ENCODE peak calls at places on chromosomes 12 and 14, in six cellular contexts. N is epithelial cell of proximal tubule, J is esophagus squamous epithelium, M is AG09309, E is HFF-Myc, A is fibroblast of mammary gland. D is an unnamed sample.
A peak's percentile ranks its signal among the peaks of the same experiment; 100 is the strongest.

GRCh38 chr12:132490481-132491348 is 764 bp downstream of the FBRSL1 start:
- DNase-seq in A (peak; percentile 32), E (no peak), M (no peak), N (no peak), J (no peak), D (no peak)

GRCh38 chr14:99127651-99128167 is 144.3 kb downstream of the BCL11B start:
- DNase-seq in J (no peak), M (no peak), E (no peak), A (no peak), N (no peak), D (no peak)

GRCh38 chr12:90978117-90978770 is 23.3 kb upstream of the CCER1 start:
- DNase-seq in E (peak; percentile 86), M (peak; percentile 78), J (no peak), A (peak; percentile 85), N (no peak), D (no peak)

GRCh38 chr12:62899568-62900390 is 35.2 kb downstream of the PPM1H start:
- DNase-seq in A (no peak), N (no peak), E (no peak), J (no peak), M (no peak), D (no peak)

GRCh38 chr12:66154776-66155175 is 15.0 kb downstream of the TMBIM4 start:
- DNase-seq in M (no peak), J (no peak), N (no peak), E (no peak), A (peak; percentile 75), D (no peak)

GRCh38 chr12:52795694-52796428 is at the start of gene KRT3:
- DNase-seq in J (no peak), M (no peak), A (no peak), E (no peak), N (no peak), D (no peak)

GRCh38 chr12:109900752-109901580 is 892 bp downstream of the TCHP start:
- DNase-seq in M (no peak), N (no peak), A (peak; percentile 6), E (no peak), J (no peak), D (no peak)

GRCh38 chr14:103121846-103122577 is 1.2 kb upstream of the TNFAIP2 start:
- DNase-seq in A (peak; percentile 90), N (no peak), M (no peak), J (no peak), E (no peak), D (peak; percentile 94)

GRCh38 chr12:89768586-89769482 is 60.2 kb upstream of the ATP2B1 start:
- DNase-seq in J (no peak), E (peak; percentile 90), N (peak; percentile 84), M (peak; percentile 97), A (peak; percentile 99), D (no peak)

GRCh38 chr14:99393059-99393655 is 87.5 kb downstream of the SETD3 start:
- DNase-seq in E (no peak), M (no peak), J (no peak), N (no peak), A (peak; percentile 38), D (no peak)

GRCh38 chr12:64320611-64321010 is 69.9 kb downstream of the C12orf56 start:
- DNase-seq in N (no peak), E (no peak), M (no peak), A (no peak), J (no peak), D (no peak)

GRCh38 chr14:76918751-76919421 is 92.7 kb downstream of the LRRC74A start:
- DNase-seq in N (peak; percentile 93), J (no peak), A (peak; percentile 98), M (peak; percentile 96), E (peak; percentile 93), D (peak; percentile 98)
- TF ChIP-seq CTCF in N (peak; percentile 35), J (peak; percentile 7), A (no peak), M (no peak), E (no peak), D (peak; percentile 11)

GRCh38 chr14:50668008-50668851 is at the start of gene SAV1:
- DNase-seq in J (no peak), N (peak; percentile 63), A (peak; percentile 83), M (peak; percentile 55), E (no peak), D (peak; percentile 83)
- H3K4me3 ChIP-seq in J (peak within 1 kb of the TSS; percentile 59), N (peak within 1 kb of the TSS; percentile 77), A (peak within 1 kb of the TSS; percentile 69), M (peak within 1 kb of the TSS; percentile 79), E (peak within 1 kb of the TSS; percentile 88), D (peak within 1 kb of the TSS; percentile 76)

GRCh38 chr12:112855375-112855774 is 51.4 kb upstream of the OAS1 start:
- DNase-seq in N (no peak), J (no peak), E (no peak), M (no peak), A (no peak), D (no peak)
- TF ChIP-seq CTCF in N (peak; percentile 56), J (no peak), E (peak; percentile 8), M (peak; percentile 14), A (no peak), D (no peak)

GRCh38 chr12:128794661-128795529 is 28.9 kb downstream of the SLC15A4 start:
- DNase-seq in M (no peak), E (no peak), A (no peak), N (no peak), J (no peak), D (no peak)
- H3K4me3 ChIP-seq in M (no peak overlapping the region), E (no peak overlapping the region), A (no peak overlapping the region), N (no peak overlapping the region), J (no peak overlapping the region), D (no peak overlapping the region)

GRCh38 chr12:8562310-8562709 is 21.6 kb upstream of the CLEC4E start:
- DNase-seq in J (no peak), E (no peak), A (peak; percentile 11), N (no peak), M (no peak), D (no peak)
- TF ChIP-seq CTCF in J (no peak), E (peak; percentile 27), A (peak; percentile 36), N (peak; percentile 8), M (no peak), D (no peak)

GRCh38 chr14:58331111-58331510 is 32.8 kb downstream of the ARID4A start:
- DNase-seq in E (peak; percentile 96), A (peak; percentile 98), J (peak; percentile 47), M (peak; percentile 71), N (peak; percentile 33), D (peak; percentile 82)
- H3K4me3 ChIP-seq in E (no peak overlapping the region), A (no peak overlapping the region), J (no peak overlapping the region), M (no peak overlapping the region), N (no peak overlapping the region), D (no peak overlapping the region)

DNA sequence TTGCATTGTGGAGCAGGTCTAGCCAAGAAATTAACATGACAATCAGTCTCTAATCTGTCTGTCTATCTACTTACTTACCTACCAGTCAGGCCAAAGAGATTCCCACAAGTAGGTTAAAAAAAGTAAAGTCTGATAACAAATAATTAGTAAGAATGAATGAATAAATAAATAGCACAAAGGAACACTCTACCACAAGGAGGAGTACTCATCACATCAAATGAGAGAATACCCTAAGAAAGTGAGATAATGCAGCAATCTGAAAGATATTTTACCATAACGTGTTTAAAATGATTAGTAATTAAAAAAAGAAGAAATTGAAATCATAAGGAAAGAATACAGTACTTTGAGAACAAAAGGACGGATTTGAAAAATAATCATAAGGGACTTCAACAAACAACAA is 187.2 kb downstream of the SYNE2 start:
- DNase-seq in N (no peak), J (no peak), E (no peak), M (peak; percentile 7), A (peak; percentile 40), D (no peak)
- TF ChIP-seq CTCF in N (no peak), J (no peak), E (peak; percentile 9), M (peak; percentile 32), A (peak; percentile 47), D (no peak)

GRCh38 chr12:14390885-14391530 is 25.5 kb downstream of the ATF7IP start:
- DNase-seq in E (no peak), N (no peak), J (no peak), A (no peak), M (no peak), D (no peak)

GRCh38 chr12:14395059-14395778 is 29.7 kb downstream of the ATF7IP start:
- DNase-seq in E (no peak), A (no peak), J (no peak), M (no peak), N (no peak), D (no peak)

GRCh38 chr12:14394317-14395058 is 29.0 kb downstream of the ATF7IP start:
- DNase-seq in M (no peak), J (no peak), A (peak; percentile 75), N (no peak), E (peak; percentile 71), D (no peak)

GRCh38 chr12:14396071-14396470 is 30.6 kb downstream of the ATF7IP start:
- DNase-seq in A (no peak), N (no peak), J (no peak), E (no peak), M (no peak), D (no peak)

DNA sequence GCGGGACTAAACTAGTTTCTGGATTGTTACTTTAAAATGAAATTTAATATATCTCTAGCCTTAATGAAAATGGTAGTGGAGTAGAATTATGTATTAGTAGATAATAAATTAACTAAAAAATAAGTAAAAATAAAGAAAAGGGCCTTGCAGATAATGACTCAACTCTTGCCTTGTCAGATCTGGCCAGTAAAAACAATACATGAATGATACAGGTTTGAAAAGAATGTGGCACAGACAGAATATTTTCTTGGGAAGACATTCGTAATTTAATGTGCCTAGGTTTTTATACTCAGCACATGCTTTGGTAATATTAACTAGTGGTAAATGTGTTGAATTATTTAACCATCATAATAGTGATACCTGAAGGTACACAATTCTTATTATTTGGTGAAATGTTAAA is 28.3 kb downstream of the ATF7IP start:
- DNase-seq in J (no peak), E (no peak), N (no peak), A (peak; percentile 47), M (no peak), D (no peak)
- H3K4me3 ChIP-seq in J (no peak overlapping the region), E (no peak overlapping the region), N (no peak overlapping the region), A (no peak overlapping the region), M (no peak overlapping the region), D (no peak overlapping the region)

GRCh38 chr12:46983959-46984833 is 95.2 kb upstream of the PCED1B start:
- DNase-seq in A (peak; percentile 71), N (no peak), M (no peak), J (no peak), E (peak; percentile 60), D (no peak)
- TF ChIP-seq CTCF in A (peak; percentile 96), N (peak; percentile 93), M (peak; percentile 87), J (peak; percentile 72), E (peak; percentile 86), D (peak; percentile 64)

DNA sequence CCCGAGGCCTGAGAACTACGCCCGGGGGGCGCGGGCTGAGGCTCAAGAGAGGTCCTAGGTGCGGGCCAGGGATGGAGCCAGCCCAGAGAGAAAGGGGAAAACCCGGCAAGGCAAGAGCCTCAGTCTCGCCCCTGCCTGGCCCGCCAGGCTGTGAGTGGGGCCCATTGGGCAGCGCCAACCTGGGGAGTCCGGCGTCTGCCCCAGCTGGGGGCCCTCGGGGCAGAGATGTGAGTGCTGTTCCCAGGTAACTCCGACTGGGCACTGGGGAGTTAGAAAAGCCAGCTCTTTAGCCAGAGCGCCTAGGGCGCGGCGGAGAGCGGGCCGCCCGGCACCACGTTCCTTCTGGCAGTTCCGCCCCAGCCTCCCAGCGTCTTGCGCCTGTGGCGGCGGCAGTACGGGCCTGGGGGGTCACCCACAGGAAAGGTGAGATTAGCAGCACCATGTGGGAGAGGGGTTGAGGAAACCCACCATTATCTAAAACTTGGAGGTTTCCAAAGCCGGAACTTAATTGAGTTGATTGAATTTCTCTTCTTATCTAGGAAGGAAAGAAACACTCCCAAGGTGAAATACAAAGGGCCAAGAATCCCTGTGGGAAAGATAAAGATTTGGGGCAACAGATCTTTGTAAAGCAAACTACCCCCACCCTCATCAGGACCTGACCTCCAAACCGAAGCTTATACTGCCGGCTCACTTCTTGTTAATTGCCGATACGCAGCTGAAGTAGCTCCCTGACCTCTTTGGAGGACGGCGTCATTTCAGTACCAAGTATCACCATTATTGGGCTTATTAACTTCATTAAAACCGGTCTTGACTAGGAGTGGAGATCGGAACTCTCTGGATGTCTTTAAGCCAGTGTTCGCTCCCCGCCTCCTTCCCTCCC is 11.6 kb downstream of the OTX2 start:
- DNase-seq in E (no peak), M (no peak), N (no peak), A (no peak), J (no peak), D (no peak)
- H3K4me3 ChIP-seq in E (no peak overlapping the region), M (no peak overlapping the region), N (no peak overlapping the region), A (no peak overlapping the region), J (no peak overlapping the region), D (peak overlapping the region; percentile 9)